ENCODE peak calls at places on chromosomes 6 and 20, in four cellular contexts. One of them, this sample, is unnamed.

GRCh38 chr6:151070666-151071065 is 169.1 kb upstream of the AKAP12 start:
- DNase-seq in CD8-positive, alpha-beta T cell: no peak
- DNase-seq in K562: no peak
- DNase-seq in A673: no peak
- DNase-seq in this sample: no peak

GRCh38 chr6:136761227-136761922 is 30.9 kb downstream of the MAP3K5 start:
- DNase-seq in CD8-positive, alpha-beta T cell: peak; percentile 10
- DNase-seq in K562: no peak
- DNase-seq in A673: peak; percentile 43
- DNase-seq in this sample: no peak

GRCh38 chr6:148239215-148239614 is 103.4 kb upstream of the SASH1 start:
- DNase-seq in CD8-positive, alpha-beta T cell: no peak
- DNase-seq in K562: no peak
- DNase-seq in A673: no peak
- DNase-seq in this sample: no peak

GRCh38 chr6:152270301-152270925 is 366.7 kb downstream of the SYNE1 start:
- DNase-seq in CD8-positive, alpha-beta T cell: no peak
- DNase-seq in K562: no peak
- DNase-seq in A673: peak; percentile 92
- DNase-seq in this sample: no peak

GRCh38 chr6:148758492-148758891 is 11.7 kb downstream of the UST start:
- DNase-seq in CD8-positive, alpha-beta T cell: peak; percentile 17
- DNase-seq in K562: no peak
- DNase-seq in A673: no peak
- DNase-seq in this sample: no peak

GRCh38 chr20:1813101-1813529 is 82.1 kb upstream of the SIRPA start:
- DNase-seq in CD8-positive, alpha-beta T cell: no peak
- DNase-seq in K562: no peak
- DNase-seq in A673: no peak
- DNase-seq in this sample: no peak

GRCh38 chr6:87858440-87858839 is 156.4 kb upstream of the AKIRIN2 start:
- DNase-seq in CD8-positive, alpha-beta T cell: no peak
- DNase-seq in K562: no peak
- DNase-seq in A673: no peak
- DNase-seq in this sample: no peak

GRCh38 chr6:11008821-11009220 is 35.3 kb downstream of the ELOVL2 start:
- DNase-seq in CD8-positive, alpha-beta T cell: no peak
- DNase-seq in K562: no peak
- DNase-seq in A673: no peak
- DNase-seq in this sample: no peak

GRCh38 chr6:88238065-88238464 is 71.9 kb upstream of the CNR1 start:
- DNase-seq in CD8-positive, alpha-beta T cell: no peak
- DNase-seq in K562: no peak
- DNase-seq in A673: peak; percentile 9
- DNase-seq in this sample: no peak

GRCh38 chr20:602357-602970 is 7.6 kb downstream of the TCF15 start:
- DNase-seq in CD8-positive, alpha-beta T cell: no peak
- DNase-seq in K562: no peak
- DNase-seq in A673: no peak
- DNase-seq in this sample: no peak

GRCh38 chr6:110180228-110181008 is at the start of gene CDC40:
- DNase-seq in CD8-positive, alpha-beta T cell: peak; percentile 55
- DNase-seq in K562: peak; percentile 51
- DNase-seq in A673: no peak
- DNase-seq in this sample: peak; percentile 63

GRCh38 chr6:131400054-131400781 is 172.8 kb upstream of the ARG1 start:
- DNase-seq in CD8-positive, alpha-beta T cell: no peak
- DNase-seq in K562: peak; percentile 10
- DNase-seq in A673: peak; percentile 50
- DNase-seq in this sample: no peak

GRCh38 chr20:44979090-44979621 is 12.8 kb downstream of the STK4 start:
- DNase-seq in CD8-positive, alpha-beta T cell: peak; percentile 61
- DNase-seq in K562: no peak
- DNase-seq in A673: no peak
- DNase-seq in this sample: no peak

GRCh38 chr6:126039284-126039683 is 52.9 kb downstream of the TRMT11 start:
- DNase-seq in CD8-positive, alpha-beta T cell: no peak
- DNase-seq in K562: no peak
- DNase-seq in A673: no peak
- DNase-seq in this sample: no peak

GRCh38 chr6:89268776-89269175 is 46.3 kb downstream of the GABRR2 start:
- DNase-seq in CD8-positive, alpha-beta T cell: no peak
- DNase-seq in K562: no peak
- DNase-seq in A673: no peak
- DNase-seq in this sample: no peak

GRCh38 chr6:117311310-117311709 is 46.0 kb downstream of the VGLL2 start:
- DNase-seq in CD8-positive, alpha-beta T cell: no peak
- DNase-seq in K562: no peak
- DNase-seq in A673: no peak
- DNase-seq in this sample: no peak

GRCh38 chr6:117317261-117317660 is 51.9 kb downstream of the VGLL2 start:
- DNase-seq in CD8-positive, alpha-beta T cell: no peak
- DNase-seq in K562: no peak
- DNase-seq in A673: peak; percentile 17
- DNase-seq in this sample: peak; percentile 6
- TF ChIP-seq CTCF in CD8-positive, alpha-beta T cell: no peak
- TF ChIP-seq CTCF in K562: peak; percentile 32
- TF ChIP-seq CTCF in A673: peak; percentile 47
- TF ChIP-seq CTCF in this sample: peak; percentile 72

GRCh38 chr6:166639921-166640320 is 12.9 kb upstream of the RPS6KA2 start:
- DNase-seq in CD8-positive, alpha-beta T cell: no peak
- DNase-seq in K562: no peak
- DNase-seq in A673: peak; percentile 59
- DNase-seq in this sample: no peak
- H3K36me3 ChIP-seq in CD8-positive, alpha-beta T cell: no peaks in the 10 kb centered on the region
- H3K36me3 ChIP-seq in K562: no peaks in the 10 kb centered on the region
- H3K36me3 ChIP-seq in A673: no peaks in the 10 kb centered on the region
- H3K36me3 ChIP-seq in this sample: no peaks in the 10 kb centered on the region

GRCh38 chr6:29651413-29652197 is 5.3 kb upstream of the MOG start:
- DNase-seq in CD8-positive, alpha-beta T cell: no peak
- DNase-seq in K562: no peak
- DNase-seq in A673: peak; percentile 48
- DNase-seq in this sample: no peak
- TF ChIP-seq CTCF in CD8-positive, alpha-beta T cell: peak; percentile 74
- TF ChIP-seq CTCF in K562: peak; percentile 60
- TF ChIP-seq CTCF in A673: peak; percentile 74
- TF ChIP-seq CTCF in this sample: peak; percentile 19

GRCh38 chr20:38054647-38055046 is 21.1 kb downstream of the RPRD1B start:
- DNase-seq in CD8-positive, alpha-beta T cell: no peak
- DNase-seq in K562: no peak
- DNase-seq in A673: no peak
- DNase-seq in this sample: no peak
- H3K36me3 ChIP-seq in CD8-positive, alpha-beta T cell: peaks cover 24% of the 10 kb centered on the region
- H3K36me3 ChIP-seq in K562: peaks cover 78% of the 10 kb centered on the region
- H3K36me3 ChIP-seq in A673: peaks cover 46% of the 10 kb centered on the region
- H3K36me3 ChIP-seq in this sample: peaks cover 13% of the 10 kb centered on the region

GRCh38 chr6:33663727-33664449 is 42.8 kb downstream of the ITPR3 start:
- DNase-seq in CD8-positive, alpha-beta T cell: no peak
- DNase-seq in K562: no peak
- DNase-seq in A673: no peak
- DNase-seq in this sample: no peak

GRCh38 chr6:33667776-33668175 is 43.7 kb downstream of the UQCC2 start:
- DNase-seq in CD8-positive, alpha-beta T cell: no peak
- DNase-seq in K562: no peak
- DNase-seq in A673: no peak
- DNase-seq in this sample: no peak

GRCh38 chr6:33667072-33667471 is 44.4 kb downstream of the UQCC2 start:
- DNase-seq in CD8-positive, alpha-beta T cell: no peak
- DNase-seq in K562: no peak
- DNase-seq in A673: no peak
- DNase-seq in this sample: no peak

GRCh38 chr6:33664506-33665057 is 43.5 kb downstream of the ITPR3 start:
- DNase-seq in CD8-positive, alpha-beta T cell: no peak
- DNase-seq in K562: no peak
- DNase-seq in A673: no peak
- DNase-seq in this sample: no peak

DNA sequence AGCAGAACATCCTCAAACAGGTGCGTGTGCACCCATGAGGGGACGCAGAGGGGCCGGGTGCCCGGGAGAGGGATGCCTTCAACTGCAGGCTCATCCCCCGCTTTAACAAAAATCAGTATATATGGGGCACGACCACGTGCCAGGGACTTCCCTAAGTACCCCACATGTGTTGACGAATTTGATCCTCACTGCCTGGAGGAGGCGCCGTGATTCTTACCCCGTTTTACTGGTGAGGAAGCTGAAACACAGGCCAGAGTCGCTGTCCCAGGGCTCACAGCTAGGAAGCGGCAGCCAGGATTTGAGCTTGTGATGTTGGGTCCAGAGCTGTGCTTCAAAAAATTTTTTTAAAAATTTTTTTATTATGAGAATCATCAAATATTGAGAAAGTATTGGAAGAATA is 44.8 kb downstream of the ITPR3 start:
- DNase-seq in CD8-positive, alpha-beta T cell: no peak
- DNase-seq in K562: no peak
- DNase-seq in A673: no peak
- DNase-seq in this sample: no peak
- TF ChIP-seq CTCF in CD8-positive, alpha-beta T cell: no peak
- TF ChIP-seq CTCF in K562: peak; percentile 14
- TF ChIP-seq CTCF in A673: peak; percentile 22
- TF ChIP-seq CTCF in this sample: no peak

GRCh38 chr20:20513720-20514119 is 145.8 kb downstream of the INSM1 start:
- DNase-seq in CD8-positive, alpha-beta T cell: no peak
- DNase-seq in K562: no peak
- DNase-seq in A673: no peak
- DNase-seq in this sample: no peak

GRCh38 chr20:20519269-20519668 is 151.4 kb downstream of the INSM1 start:
- DNase-seq in CD8-positive, alpha-beta T cell: no peak
- DNase-seq in K562: no peak
- DNase-seq in A673: no peak
- DNase-seq in this sample: no peak

GRCh38 chr20:20520776-20521175 is 152.9 kb downstream of the INSM1 start:
- DNase-seq in CD8-positive, alpha-beta T cell: no peak
- DNase-seq in K562: no peak
- DNase-seq in A673: no peak
- DNase-seq in this sample: no peak

GRCh38 chr20:20518263-20518662 is 150.4 kb downstream of the INSM1 start:
- DNase-seq in CD8-positive, alpha-beta T cell: no peak
- DNase-seq in K562: no peak
- DNase-seq in A673: no peak
- DNase-seq in this sample: no peak

DNA sequence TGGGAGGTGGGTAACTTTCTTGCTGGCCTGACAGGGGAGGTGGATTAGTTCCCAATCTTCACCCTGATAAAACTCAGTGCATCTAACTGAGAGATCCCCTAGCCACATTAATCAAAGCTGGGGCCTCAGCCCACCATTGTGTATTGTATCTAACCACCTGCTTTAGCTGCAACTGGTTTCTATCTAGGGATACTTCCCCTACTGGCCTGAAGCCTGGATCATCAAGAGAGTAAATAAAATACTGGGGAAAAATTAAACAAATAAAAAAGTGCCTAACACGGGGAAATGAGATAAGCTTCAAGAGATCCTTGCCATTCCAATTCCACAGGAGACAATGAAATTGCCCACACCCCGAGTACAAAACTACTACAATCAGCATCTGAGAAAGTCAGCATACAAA is 149.4 kb downstream of the INSM1 start:
- DNase-seq in CD8-positive, alpha-beta T cell: no peak
- DNase-seq in K562: no peak
- DNase-seq in A673: no peak
- DNase-seq in this sample: no peak
- H3K36me3 ChIP-seq in CD8-positive, alpha-beta T cell: peaks cover 6% of the 10 kb centered on the region
- H3K36me3 ChIP-seq in K562: no peaks in the 10 kb centered on the region
- H3K36me3 ChIP-seq in A673: peaks cover 3% of the 10 kb centered on the region
- H3K36me3 ChIP-seq in this sample: peaks cover 5% of the 10 kb centered on the region